ENCODE peak calls at places on chromosomes 4 and X, in eight cellular contexts. One of them, this sample, is unnamed.

GRCh38 chr4:174317531-174317930 is 33.8 kb downstream of the CEP44 start:
- DNase-seq in stomach: no peak
- DNase-seq in cardiac muscle cell: peak
- DNase-seq in CD8-positive, alpha-beta T cell: no peak
- DNase-seq in GM12865: no peak
- DNase-seq in MG63: no peak
- DNase-seq in suprapubic skin: no peak
- DNase-seq in AG04450: no peak
- DNase-seq in this sample: no peak

GRCh38 chr4:152014280-152014679 is 253.5 kb upstream of the GATB start:
- DNase-seq in stomach: no peak
- DNase-seq in cardiac muscle cell: no peak
- DNase-seq in CD8-positive, alpha-beta T cell: no peak
- DNase-seq in GM12865: peak
- DNase-seq in MG63: no peak
- DNase-seq in suprapubic skin: no peak
- DNase-seq in AG04450: no peak
- DNase-seq in this sample: peak

GRCh38 chr4:6892190-6892908 is 17.3 kb upstream of the TBC1D14 start:
- DNase-seq in stomach: peak
- DNase-seq in cardiac muscle cell: peak
- DNase-seq in CD8-positive, alpha-beta T cell: no peak
- DNase-seq in GM12865: no peak
- DNase-seq in MG63: no peak
- DNase-seq in suprapubic skin: no peak
- DNase-seq in AG04450: no peak
- DNase-seq in this sample: no peak

GRCh38 chr4:99362768-99363167 is 10.2 kb upstream of the ADH1C start:
- DNase-seq in stomach: no peak
- DNase-seq in cardiac muscle cell: no peak
- DNase-seq in CD8-positive, alpha-beta T cell: no peak
- DNase-seq in GM12865: no peak
- DNase-seq in MG63: no peak
- DNase-seq in suprapubic skin: no peak
- DNase-seq in AG04450: no peak
- DNase-seq in this sample: no peak

GRCh38 chr4:40325406-40326019 is 9.6 kb upstream of the CHRNA9 start:
- DNase-seq in stomach: no peak
- DNase-seq in cardiac muscle cell: peak
- DNase-seq in CD8-positive, alpha-beta T cell: no peak
- DNase-seq in GM12865: peak
- DNase-seq in MG63: no peak
- DNase-seq in suprapubic skin: no peak
- DNase-seq in AG04450: peak
- DNase-seq in this sample: no peak

GRCh38 chr4:92305148-92305877 is 1.5 kb downstream of the GRID2 start:
- DNase-seq in stomach: peak
- DNase-seq in cardiac muscle cell: peak
- DNase-seq in CD8-positive, alpha-beta T cell: no peak
- DNase-seq in GM12865: peak
- DNase-seq in MG63: peak
- DNase-seq in suprapubic skin: no peak
- DNase-seq in AG04450: no peak
- DNase-seq in this sample: no peak

GRCh38 chr4:8201341-8201781 is 2.3 kb downstream of the SH3TC1 start:
- DNase-seq in stomach: no peak
- DNase-seq in cardiac muscle cell: peak
- DNase-seq in CD8-positive, alpha-beta T cell: no peak
- DNase-seq in GM12865: peak
- DNase-seq in MG63: no peak
- DNase-seq in suprapubic skin: no peak
- DNase-seq in AG04450: no peak
- DNase-seq in this sample: no peak

GRCh38 chr4:184457530-184458249 is 16.7 kb downstream of the IRF2 start:
- DNase-seq in stomach: no peak
- DNase-seq in cardiac muscle cell: no peak
- DNase-seq in CD8-positive, alpha-beta T cell: no peak
- DNase-seq in GM12865: no peak
- DNase-seq in MG63: peak
- DNase-seq in suprapubic skin: no peak
- DNase-seq in AG04450: no peak
- DNase-seq in this sample: no peak

GRCh38 chr4:161317000-161317399 is 846.8 kb downstream of the FSTL5 start:
- DNase-seq in stomach: no peak
- DNase-seq in cardiac muscle cell: no peak
- DNase-seq in CD8-positive, alpha-beta T cell: no peak
- DNase-seq in GM12865: no peak
- DNase-seq in MG63: no peak
- DNase-seq in suprapubic skin: no peak
- DNase-seq in AG04450: no peak
- DNase-seq in this sample: no peak

GRCh38 chr4:16530688-16531635 is 304.7 kb upstream of the TAPT1 start:
- DNase-seq in stomach: no peak
- DNase-seq in cardiac muscle cell: peak
- DNase-seq in CD8-positive, alpha-beta T cell: no peak
- DNase-seq in GM12865: no peak
- DNase-seq in MG63: no peak
- DNase-seq in suprapubic skin: no peak
- DNase-seq in AG04450: no peak
- DNase-seq in this sample: no peak

GRCh38 chrX:73850124-73851013 is 287.4 kb downstream of the CHIC1 start:
- DNase-seq in stomach: peak
- DNase-seq in cardiac muscle cell: peak
- DNase-seq in CD8-positive, alpha-beta T cell: no peak
- DNase-seq in GM12865: peak
- DNase-seq in MG63: peak
- DNase-seq in suprapubic skin: no peak
- DNase-seq in AG04450: no peak
- DNase-seq in this sample: no peak

GRCh38 chrX:73239242-73239641 is 24.6 kb upstream of the NAP1L2 start:
- DNase-seq in stomach: no peak
- DNase-seq in cardiac muscle cell: no peak
- DNase-seq in CD8-positive, alpha-beta T cell: no peak
- DNase-seq in GM12865: no peak
- DNase-seq in MG63: no peak
- DNase-seq in suprapubic skin: no peak
- DNase-seq in AG04450: no peak
- DNase-seq in this sample: no peak

GRCh38 chrX:155747520-155747919 is 133.6 kb upstream of the VAMP7 start:
- DNase-seq in stomach: peak
- DNase-seq in cardiac muscle cell: peak
- DNase-seq in CD8-positive, alpha-beta T cell: no peak
- DNase-seq in GM12865: no peak
- DNase-seq in MG63: peak
- DNase-seq in suprapubic skin: no peak
- DNase-seq in AG04450: no peak
- DNase-seq in this sample: no peak

GRCh38 chrX:132165651-132166050 is 37.8 kb upstream of the FRMD7 start:
- DNase-seq in stomach: no peak
- DNase-seq in cardiac muscle cell: no peak
- DNase-seq in CD8-positive, alpha-beta T cell: no peak
- DNase-seq in GM12865: no peak
- DNase-seq in MG63: no peak
- DNase-seq in suprapubic skin: no peak
- DNase-seq in AG04450: no peak
- DNase-seq in this sample: no peak

GRCh38 chrX:9498236-9498635 is 33.4 kb downstream of the TBL1X start:
- DNase-seq in stomach: no peak
- DNase-seq in cardiac muscle cell: no peak
- DNase-seq in CD8-positive, alpha-beta T cell: no peak
- DNase-seq in GM12865: no peak
- DNase-seq in MG63: no peak
- DNase-seq in suprapubic skin: no peak
- DNase-seq in AG04450: no peak
- DNase-seq in this sample: no peak

GRCh38 chr4:168701061-168701460 is 204.2 kb downstream of the PALLD start:
- DNase-seq in stomach: no peak
- DNase-seq in cardiac muscle cell: no peak
- DNase-seq in CD8-positive, alpha-beta T cell: no peak
- DNase-seq in GM12865: no peak
- DNase-seq in MG63: no peak
- DNase-seq in suprapubic skin: no peak
- DNase-seq in AG04450: no peak
- DNase-seq in this sample: no peak

GRCh38 chr4:159926871-159927270 is 824.0 kb downstream of the RAPGEF2 start:
- DNase-seq in stomach: no peak
- DNase-seq in cardiac muscle cell: no peak
- DNase-seq in CD8-positive, alpha-beta T cell: no peak
- DNase-seq in GM12865: no peak
- DNase-seq in MG63: peak
- DNase-seq in suprapubic skin: no peak
- DNase-seq in AG04450: no peak
- DNase-seq in this sample: no peak

GRCh38 chr4:23856630-23857029 is 33.2 kb downstream of the PPARGC1A start:
- DNase-seq in stomach: peak
- DNase-seq in cardiac muscle cell: peak
- DNase-seq in CD8-positive, alpha-beta T cell: no peak
- DNase-seq in GM12865: no peak
- DNase-seq in MG63: no peak
- DNase-seq in suprapubic skin: no peak
- DNase-seq in AG04450: no peak
- DNase-seq in this sample: no peak

GRCh38 chr4:54315561-54315960 is 86.5 kb downstream of the PDGFRA start:
- DNase-seq in stomach: no peak
- DNase-seq in cardiac muscle cell: no peak
- DNase-seq in CD8-positive, alpha-beta T cell: no peak
- DNase-seq in GM12865: peak
- DNase-seq in MG63: no peak
- DNase-seq in suprapubic skin: no peak
- DNase-seq in AG04450: no peak
- DNase-seq in this sample: peak

GRCh38 chrX:98299785-98300184 is 1416.1 kb downstream of the RPA4 start:
- DNase-seq in stomach: no peak
- DNase-seq in cardiac muscle cell: no peak
- DNase-seq in CD8-positive, alpha-beta T cell: no peak
- DNase-seq in GM12865: no peak
- DNase-seq in MG63: no peak
- DNase-seq in suprapubic skin: no peak
- DNase-seq in AG04450: no peak
- DNase-seq in this sample: no peak

GRCh38 chr4:38924266-38924827 is 56.7 kb downstream of the FAM114A1 start:
- DNase-seq in stomach: no peak
- DNase-seq in cardiac muscle cell: no peak
- DNase-seq in CD8-positive, alpha-beta T cell: no peak
- DNase-seq in GM12865: no peak
- DNase-seq in MG63: no peak
- DNase-seq in suprapubic skin: no peak
- DNase-seq in AG04450: no peak
- DNase-seq in this sample: no peak

GRCh38 chr4:17576932-17577659 is at the start of gene LAP3:
- DNase-seq in stomach: peak
- DNase-seq in cardiac muscle cell: peak
- DNase-seq in CD8-positive, alpha-beta T cell: peak
- DNase-seq in GM12865: peak
- DNase-seq in MG63: peak
- DNase-seq in suprapubic skin: peak
- DNase-seq in AG04450: peak
- DNase-seq in this sample: peak

GRCh38 chrX:115616943-115617563 is 56.1 kb downstream of the PLS3 start:
- DNase-seq in stomach: no peak
- DNase-seq in cardiac muscle cell: peak
- DNase-seq in CD8-positive, alpha-beta T cell: no peak
- DNase-seq in GM12865: peak
- DNase-seq in MG63: peak
- DNase-seq in suprapubic skin: no peak
- DNase-seq in AG04450: no peak
- DNase-seq in this sample: peak
- H3K4me3 ChIP-seq in stomach: no peak
- H3K4me3 ChIP-seq in cardiac muscle cell: no peak
- H3K4me3 ChIP-seq in CD8-positive, alpha-beta T cell: no peak
- H3K4me3 ChIP-seq in GM12865: peak
- H3K4me3 ChIP-seq in MG63: peak
- H3K4me3 ChIP-seq in suprapubic skin: no peak
- H3K4me3 ChIP-seq in AG04450: no peak
- H3K4me3 ChIP-seq in this sample: no peak

GRCh38 chr4:52750213-52750612 is 1.0 kb downstream of the ERVMER34-1 start:
- DNase-seq in stomach: no peak
- DNase-seq in cardiac muscle cell: no peak
- DNase-seq in CD8-positive, alpha-beta T cell: no peak
- DNase-seq in GM12865: no peak
- DNase-seq in MG63: no peak
- DNase-seq in suprapubic skin: no peak
- DNase-seq in AG04450: no peak
- DNase-seq in this sample: no peak
- H3K4me3 ChIP-seq in stomach: no peak
- H3K4me3 ChIP-seq in cardiac muscle cell: no peak
- H3K4me3 ChIP-seq in CD8-positive, alpha-beta T cell: no peak
- H3K4me3 ChIP-seq in GM12865: no peak
- H3K4me3 ChIP-seq in MG63: peak
- H3K4me3 ChIP-seq in suprapubic skin: no peak
- H3K4me3 ChIP-seq in AG04450: no peak
- H3K4me3 ChIP-seq in this sample: no peak

DNA sequence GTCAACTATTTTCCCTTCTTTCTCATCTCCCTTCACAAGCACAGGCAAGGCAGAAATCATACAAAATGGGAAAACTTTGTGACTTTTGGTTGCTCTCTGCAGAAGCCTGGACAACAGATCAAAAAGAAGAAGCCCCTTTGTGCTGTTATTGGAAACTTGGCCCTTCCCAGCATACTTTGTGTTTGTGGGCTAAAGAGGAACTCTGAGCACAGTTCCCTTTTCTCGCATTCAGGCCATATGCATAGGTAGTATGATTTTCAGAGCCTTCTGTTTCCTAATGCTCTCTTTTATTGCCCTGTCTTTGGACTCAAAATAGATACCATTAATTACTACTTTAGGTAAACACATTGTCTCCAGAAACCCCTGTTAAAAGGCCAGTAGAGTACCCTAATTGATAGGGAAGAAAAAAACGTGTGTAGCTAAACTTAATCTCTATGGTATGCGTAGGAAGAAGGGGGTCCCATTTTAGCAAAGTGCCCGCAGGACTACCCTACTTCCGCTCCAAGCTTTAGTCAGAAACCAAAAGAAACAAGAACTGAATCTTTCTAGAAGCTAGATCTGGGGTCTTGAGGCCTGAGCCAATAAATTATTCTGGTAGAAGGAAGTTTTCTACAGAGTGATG is 26.6 kb downstream of the VSIG4 start:
- DNase-seq in stomach: no peak
- DNase-seq in cardiac muscle cell: no peak
- DNase-seq in CD8-positive, alpha-beta T cell: no peak
- DNase-seq in GM12865: peak
- DNase-seq in MG63: no peak
- DNase-seq in suprapubic skin: no peak
- DNase-seq in AG04450: no peak
- DNase-seq in this sample: no peak
- H3K4me3 ChIP-seq in stomach: no peak
- H3K4me3 ChIP-seq in cardiac muscle cell: no peak
- H3K4me3 ChIP-seq in CD8-positive, alpha-beta T cell: no peak
- H3K4me3 ChIP-seq in GM12865: no peak
- H3K4me3 ChIP-seq in MG63: no peak
- H3K4me3 ChIP-seq in suprapubic skin: no peak
- H3K4me3 ChIP-seq in AG04450: no peak
- H3K4me3 ChIP-seq in this sample: no peak

DNA sequence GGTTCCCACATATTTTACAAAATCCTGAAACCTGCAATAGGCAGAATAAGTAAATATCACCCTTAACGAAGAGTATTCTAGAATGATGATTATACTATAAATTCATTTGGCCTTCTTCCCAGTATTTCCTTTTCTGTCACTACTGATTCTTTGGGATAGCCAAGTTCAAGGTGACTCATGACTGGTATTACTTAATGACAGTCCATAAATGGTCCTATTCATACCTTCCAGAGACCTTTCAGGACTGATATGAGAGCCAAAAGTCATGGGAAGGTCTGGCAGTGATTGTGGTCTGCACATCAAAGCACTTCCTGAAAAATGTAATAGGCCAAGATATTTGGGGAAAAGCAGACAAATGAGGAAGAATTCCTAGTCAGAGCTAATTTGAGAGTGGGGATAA is 239.6 kb upstream of the FAM47A start:
- DNase-seq in stomach: no peak
- DNase-seq in cardiac muscle cell: no peak
- DNase-seq in CD8-positive, alpha-beta T cell: no peak
- DNase-seq in GM12865: no peak
- DNase-seq in MG63: no peak
- DNase-seq in suprapubic skin: no peak
- DNase-seq in AG04450: no peak
- DNase-seq in this sample: no peak
- H3K4me3 ChIP-seq in stomach: no peak
- H3K4me3 ChIP-seq in cardiac muscle cell: no peak
- H3K4me3 ChIP-seq in CD8-positive, alpha-beta T cell: no peak
- H3K4me3 ChIP-seq in GM12865: no peak
- H3K4me3 ChIP-seq in MG63: no peak
- H3K4me3 ChIP-seq in suprapubic skin: no peak
- H3K4me3 ChIP-seq in AG04450: no peak
- H3K4me3 ChIP-seq in this sample: no peak